ENCODE peak calls at places on chromosomes 16 and 17, in six cellular contexts. V is CD4-positive, alpha-beta T cell; J is CD8-positive, alpha-beta T cell; O is psoas muscle; P is IMR-90; T is Panc1. B is an unnamed sample. For H3K9me3, the result is how much of the 10 kb centered on the place peaks cover.

GRCh38 chr16:3570420-3571062 is 6.7 kb downstream of the NLRC3 start:
- ATAC-seq in P (no peak), J (no peak), O (no peak), T (no peak), V (no peak), B (no peak)

GRCh38 chr16:19563377-19563776 is 7.9 kb downstream of the VPS35L start:
- ATAC-seq in O (no peak), V (no peak), J (no peak), P (no peak), T (no peak), B (no peak)

GRCh38 chr17:46179375-46179999 is 13.7 kb downstream of the KANSL1 start:
- ATAC-seq in O (no peak), T (no peak), J (no peak), V (peak), P (no peak), B (no peak)

GRCh38 chr17:31677036-31677435 is 182.0 kb downstream of the COPRS start:
- ATAC-seq in J (no peak), O (no peak), V (no peak), T (no peak), P (no peak), B (no peak)

GRCh38 chr17:44061446-44061845 is 5.0 kb downstream of the LSM12 start:
- ATAC-seq in O (no peak), T (no peak), J (no peak), P (no peak), V (no peak), B (no peak)

GRCh38 chr17:68054296-68054900 is 18.9 kb downstream of the KPNA2 start:
- ATAC-seq in V (no peak), O (no peak), P (peak), T (peak), J (no peak), B (peak)

GRCh38 chr16:86541560-86541959 is 13.5 kb downstream of the MTHFSD start:
- ATAC-seq in O (no peak), J (no peak), V (no peak), P (no peak), T (no peak), B (no peak)

GRCh38 chr16:31331141-31331764 is 23.7 kb upstream of the ITGAX start:
- ATAC-seq in T (peak), P (peak), J (peak), O (no peak), V (peak), B (no peak)

GRCh38 chr17:31112001-31112661 is 17.4 kb downstream of the NF1 start:
- ATAC-seq in J (no peak), T (no peak), O (no peak), P (no peak), V (no peak), B (no peak)

GRCh38 chr17:32936157-32936893 is 8.4 kb downstream of the TMEM98 start:
- ATAC-seq in V (no peak), T (peak), J (no peak), O (no peak), P (no peak), B (no peak)

GRCh38 chr17:5200360-5200759 is 8.7 kb upstream of the ZNF594 start:
- ATAC-seq in V (no peak), J (no peak), T (no peak), O (no peak), P (no peak), B (no peak)

GRCh38 chr17:79301469-79301868 is 226.8 kb downstream of the ENGASE start:
- ATAC-seq in T (peak), V (no peak), O (no peak), P (no peak), J (no peak), B (no peak)

GRCh38 chr17:74466785-74467158 is 338 bp downstream of the CD300A start:
- ATAC-seq in T (peak), J (no peak), V (no peak), O (no peak), P (no peak), B (no peak)

GRCh38 chr17:46777943-46778915 is 40.3 kb downstream of the WNT3 start:
- ATAC-seq in V (no peak), O (no peak), T (no peak), P (no peak), J (no peak), B (no peak)

GRCh38 chr16:35150805-35151312 is 1691.4 kb downstream of the TP53TG3F start:
- ATAC-seq in J (no peak), O (no peak), V (no peak), P (no peak), T (no peak), B (no peak)

GRCh38 chr16:81940781-81941560 is 70.3 kb downstream of the SDR42E1 start:
- ATAC-seq in T (peak), O (no peak), V (no peak), J (no peak), P (peak), B (no peak)

GRCh38 chr16:27346818-27347217 is 33.0 kb downstream of the IL4R start:
- ATAC-seq in T (no peak), V (no peak), J (no peak), P (no peak), O (no peak), B (no peak)

GRCh38 chr17:50772251-50772650 is 4.9 kb upstream of the ANKRD40CL start:
- ATAC-seq in J (no peak), O (no peak), P (no peak), V (no peak), T (no peak), B (no peak)

GRCh38 chr17:77462101-77462500 is 321.3 kb downstream of the SEC14L1 start:
- ATAC-seq in V (no peak), O (no peak), J (peak), P (no peak), T (no peak), B (no peak)

GRCh38 chr17:27522028-27522639 is 65.9 kb downstream of the KSR1 start:
- ATAC-seq in T (no peak), V (no peak), O (no peak), J (no peak), P (no peak), B (no peak)

GRCh38 chr16:75820672-75821071 is 94.4 kb upstream of the CPHXL start:
- ATAC-seq in P (no peak), T (no peak), J (no peak), V (no peak), O (no peak), B (no peak)

GRCh38 chr17:57535652-57536018 is 209.5 kb downstream of the CCDC182 start:
- ATAC-seq in O (no peak), V (no peak), P (no peak), J (no peak), T (no peak), B (no peak)

GRCh38 chr16:25009822-25010221 is 5.3 kb downstream of the ARHGAP17 start:
- ATAC-seq in P (peak), V (no peak), J (no peak), T (no peak), O (no peak), B (no peak)

GRCh38 chr17:9272506-9272905 is 251.2 kb downstream of the NTN1 start:
- ATAC-seq in O (no peak), P (no peak), T (no peak), V (no peak), J (no peak), B (no peak)

GRCh38 chr17:72004476-72005331 is 116.1 kb upstream of the SOX9 start:
- ATAC-seq in J (no peak), P (no peak), T (no peak), O (no peak), V (no peak), B (no peak)

GRCh38 chr17:74274703-74275340 is 788 bp downstream of the DNAI2 start:
- ATAC-seq in J (no peak), V (peak), T (no peak), P (no peak), O (no peak), B (no peak)

GRCh38 chr16:27491894-27492587 is 57.7 kb downstream of the GTF3C1 start:
- ATAC-seq in O (no peak), P (no peak), J (peak), V (no peak), T (no peak), B (peak)

GRCh38 chr17:46742539-46743270 is 75.8 kb downstream of the WNT3 start:
- ATAC-seq in P (peak), T (peak), V (no peak), O (peak), J (no peak), B (no peak)

GRCh38 chr17:9890124-9890523 is 14.9 kb downstream of the RCVRN start:
- ATAC-seq in P (peak), O (peak), T (no peak), V (no peak), J (no peak), B (no peak)

GRCh38 chr17:80195671-80196529 is 24.2 kb downstream of the SGSH start:
- ATAC-seq in V (peak), O (no peak), P (peak), J (peak), T (peak), B (no peak)

DNA sequence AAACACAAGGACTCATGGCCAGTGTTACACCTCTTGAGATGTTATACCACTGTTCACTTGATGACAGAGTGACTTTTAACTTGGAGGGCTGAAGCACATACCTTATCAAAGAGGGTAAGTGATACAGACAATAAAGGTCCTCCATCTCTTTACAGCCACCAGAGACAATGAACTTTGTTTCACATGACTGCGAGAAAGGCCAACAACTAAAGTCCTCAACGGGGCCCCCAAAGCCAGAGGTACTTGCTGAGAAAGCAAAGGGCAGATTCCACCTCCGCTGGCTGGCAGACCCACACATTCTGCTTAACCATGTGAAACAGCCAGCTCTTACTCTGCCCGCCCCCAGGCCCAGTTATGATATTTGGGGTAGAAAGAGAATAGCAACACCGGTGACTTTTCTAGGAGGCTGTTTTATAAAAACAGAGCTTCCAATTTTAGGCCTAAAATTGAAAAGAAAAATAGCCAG is 21.4 kb downstream of the DCUN1D3 start:
- ATAC-seq in V (no peak), T (no peak), O (no peak), P (peak), J (no peak), B (no peak)
- H3K27ac ChIP-seq in V (no peak), T (no peak), O (no peak), P (peak), J (no peak), B (peak)

GRCh38 chr16:71443714-71444113 is 1.9 kb upstream of the TLE7 start:
- ATAC-seq in T (no peak), O (no peak), V (no peak), J (no peak), P (no peak), B (no peak)

GRCh38 chr16:71453051-71453450 is 9.0 kb downstream of the ZNF23 start:
- ATAC-seq in O (no peak), V (no peak), P (no peak), T (no peak), J (no peak), B (no peak)

GRCh38 chr16:71449020-71449419 is 7.2 kb upstream of the TLE7 start:
- ATAC-seq in J (no peak), O (no peak), T (no peak), V (no peak), P (no peak), B (no peak)

DNA sequence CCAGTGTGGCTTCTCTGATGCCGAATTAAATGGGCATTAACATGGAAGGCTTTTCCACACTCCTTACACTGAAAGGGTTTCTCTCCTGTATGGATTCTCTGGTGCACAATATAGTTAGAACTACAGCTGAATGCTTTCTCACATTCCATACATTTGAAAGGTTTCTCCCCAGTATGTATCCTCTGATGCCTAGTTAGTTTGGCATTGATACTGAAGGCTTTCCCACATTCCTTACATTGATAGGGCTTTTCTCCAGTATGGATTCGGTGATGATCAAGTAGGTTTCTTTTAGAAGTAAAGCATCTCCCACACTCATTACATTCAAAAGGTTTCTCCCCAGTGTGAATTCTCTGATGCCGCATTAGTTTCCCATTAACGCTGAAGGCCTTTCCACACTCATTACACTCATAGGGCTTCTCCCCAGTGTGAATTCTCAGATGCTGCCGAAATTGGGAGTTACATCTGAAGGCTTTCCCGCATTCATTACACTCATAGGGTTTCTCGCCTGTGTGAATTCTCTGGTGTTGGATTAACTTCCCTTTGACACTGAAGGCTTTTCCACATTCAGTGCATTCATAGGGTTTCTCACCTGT is 6.5 kb upstream of the TLE7 start:
- ATAC-seq in O (no peak), V (no peak), P (no peak), J (no peak), T (no peak), B (no peak)
- H3K9me3 ChIP-seq in O (half or more), V (half or more), P (half or more), J (under half), T (under half), B (under half)

GRCh38 chr17:48439473-48439872 is 9.5 kb upstream of the SKAP1 start:
- ATAC-seq in V (no peak), T (no peak), P (no peak), O (no peak), J (no peak), B (no peak)
- H3K27ac ChIP-seq in V (peak), T (no peak), P (no peak), O (no peak), J (peak), B (no peak)

GRCh38 chr17:834136-834535 is 52.0 kb downstream of the MRM3 start:
- ATAC-seq in P (no peak), O (no peak), J (no peak), T (no peak), V (no peak), B (no peak)
- H3K9me3 ChIP-seq in P (under half), O (under half), J (under half), T (under half), V (under half), B (under half)

DNA sequence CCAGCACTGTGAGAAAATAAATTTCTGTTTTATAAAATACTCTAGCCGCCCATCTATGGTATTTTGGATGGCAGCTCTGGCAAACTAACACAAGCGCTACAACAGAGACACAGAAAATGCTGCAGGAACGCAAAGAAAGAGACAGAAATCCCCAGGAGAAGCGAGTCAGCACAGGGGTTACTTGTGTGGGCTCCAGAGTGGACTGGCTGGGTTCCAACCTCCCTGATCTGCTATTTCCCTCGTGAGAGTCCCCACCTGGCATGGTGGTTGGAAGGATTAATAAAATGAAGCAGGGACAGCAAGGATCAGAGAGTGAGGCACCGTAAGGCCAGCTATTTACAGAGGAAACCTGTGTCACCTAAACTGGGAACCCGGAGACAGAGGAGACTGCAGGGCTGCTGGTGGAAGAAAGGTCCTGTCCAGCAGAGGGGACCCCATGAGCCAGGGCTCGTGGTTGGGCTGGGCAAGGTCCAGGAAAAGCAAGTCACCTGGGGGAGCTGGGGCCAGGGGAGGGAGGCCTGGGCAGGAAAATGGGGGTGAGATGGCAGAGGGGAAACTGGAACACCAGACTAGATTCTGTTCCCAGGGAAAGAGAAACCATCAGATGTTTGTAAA is 62.8 kb upstream of the TEKT3 start:
- ATAC-seq in P (peak), J (no peak), V (no peak), T (no peak), O (no peak), B (no peak)
- H3K27ac ChIP-seq in P (no peak), J (no peak), V (no peak), T (no peak), O (peak), B (no peak)

DNA sequence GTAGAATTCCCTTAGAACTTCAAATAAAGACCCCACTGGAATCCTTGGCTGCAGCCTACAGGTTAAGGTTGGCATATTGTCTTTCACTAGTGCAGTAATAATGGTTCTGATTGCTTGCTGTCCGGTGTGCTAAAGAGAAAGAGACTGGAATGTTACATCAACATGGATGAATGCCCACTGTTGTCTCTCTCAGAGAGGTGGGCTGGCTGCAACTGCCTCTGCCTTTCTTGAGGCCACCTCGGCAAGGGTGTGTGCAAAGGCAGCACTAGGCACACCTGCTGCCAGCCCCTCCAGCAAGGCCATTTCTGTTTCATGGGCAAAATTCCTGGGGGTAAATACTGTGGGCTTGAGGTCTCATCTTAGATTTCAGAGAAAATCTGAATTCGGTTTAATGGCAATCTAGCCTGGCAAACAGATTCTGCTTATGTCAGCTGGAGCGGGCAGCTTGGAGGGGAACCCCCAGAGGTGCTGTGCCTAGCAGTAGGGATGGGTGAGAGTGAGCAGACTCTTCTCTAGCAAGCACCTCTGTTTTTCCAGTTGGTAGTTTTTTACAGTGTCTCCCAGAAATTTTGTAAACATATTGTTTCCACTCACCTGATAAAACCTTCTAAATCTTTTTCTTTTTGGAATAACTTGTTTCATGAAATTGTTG is 54.0 kb downstream of the MRTFB start:
- ATAC-seq in J (no peak), O (peak), V (no peak), T (no peak), P (no peak), B (no peak)
- H3K9me3 ChIP-seq in J (under half), O (under half), V (under half), T (under half), P (under half), B (under half)

B was measured in gastroesophageal sphincter.